ENCODE peak calls at places on chromosomes 12 and 14, in ten cellular contexts. Y is mesenchymal stem cell; T is PC-9; J is psoas muscle; F is stomach; K is lower lobe of right lung; C is tibial nerve; B is GM12878; P is CD4-positive, alpha-beta T cell; H is Panc1. R is an unnamed sample. For H3K9me3, the result is how much of the 10 kb centered on the place peaks cover.

GRCh38 chr14:50961606-50962259 is 17.4 kb upstream of the PYGL start:
- DNase-seq in Y (peak), T (peak), J (no peak), F (no peak), K (no peak), C (no peak), B (no peak), P (no peak), H (peak), R (no peak)

GRCh38 chr14:102908766-102909455 is 13.6 kb upstream of the AMN start:
- DNase-seq in Y (no peak), T (no peak), J (peak), F (no peak), K (peak), C (no peak), B (no peak), P (no peak), H (no peak), R (no peak)

GRCh38 chr12:127761880-127762279 is 505.1 kb upstream of the TMEM132C start:
- DNase-seq in Y (no peak), T (no peak), J (no peak), F (no peak), K (peak), C (no peak), B (no peak), P (no peak), H (no peak), R (no peak)

GRCh38 chr12:74725154-74725553 is 187.5 kb downstream of the ATXN7L3B start:
- DNase-seq in Y (no peak), T (peak), J (no peak), F (no peak), K (no peak), C (no peak), B (no peak), P (no peak), H (no peak), R (no peak)

GRCh38 chr14:104423224-104423681 is 156.3 kb upstream of the C14orf180 start:
- DNase-seq in Y (no peak), T (no peak), J (no peak), F (no peak), K (no peak), C (no peak), B (no peak), P (no peak), H (no peak), R (no peak)

GRCh38 chr12:1013618-1014489 is 22.8 kb downstream of the ERC1 start:
- DNase-seq in Y (peak), T (peak), J (no peak), F (no peak), K (no peak), C (no peak), B (no peak), P (no peak), H (no peak), R (no peak)

GRCh38 chr12:113241191-113242017 is 20.1 kb downstream of the TPCN1 start:
- DNase-seq in Y (peak), T (peak), J (peak), F (peak), K (no peak), C (peak), B (no peak), P (no peak), H (peak), R (no peak)

GRCh38 chr12:10926263-10926662 is 2.8 kb upstream of the PRH2 start:
- DNase-seq in Y (no peak), T (no peak), J (no peak), F (no peak), K (no peak), C (no peak), B (no peak), P (no peak), H (no peak), R (no peak)

GRCh38 chr14:61623927-61624326 is 71.4 kb upstream of the HIF1A start:
- DNase-seq in Y (no peak), T (no peak), J (no peak), F (no peak), K (no peak), C (no peak), B (no peak), P (no peak), H (no peak), R (no peak)

GRCh38 chr14:97944380-97944779 is 1147.2 kb downstream of the VRK1 start:
- DNase-seq in Y (no peak), T (no peak), J (no peak), F (no peak), K (no peak), C (no peak), B (no peak), P (no peak), H (no peak), R (no peak)
- H3K9me3 ChIP-seq in Y (under half), T (under half), J (under half), F (under half), K (under half), C (under half), B (under half), P (under half), H (under half), R (under half)

GRCh38 chr14:32311294-32312009 is 17.6 kb upstream of the AKAP6 start:
- DNase-seq in Y (no peak), T (no peak), J (no peak), F (no peak), K (no peak), C (no peak), B (no peak), P (no peak), H (no peak), R (no peak)
- H3K27ac ChIP-seq in Y (no peak), T (no peak), J (no peak), F (no peak), K (no peak), C (no peak), B (no peak), P (no peak), H (no peak), R (no peak)

GRCh38 chr12:132954471-132955048 is 1.5 kb downstream of the ZNF605 start:
- DNase-seq in Y (no peak), T (no peak), J (no peak), F (no peak), K (no peak), C (no peak), B (no peak), P (no peak), H (no peak), R (no peak)
- H3K9me3 ChIP-seq in Y (under half), T (under half), J (under half), F (under half), K (under half), C (under half), B (under half), P (under half), H (under half), R (under half)

DNA sequence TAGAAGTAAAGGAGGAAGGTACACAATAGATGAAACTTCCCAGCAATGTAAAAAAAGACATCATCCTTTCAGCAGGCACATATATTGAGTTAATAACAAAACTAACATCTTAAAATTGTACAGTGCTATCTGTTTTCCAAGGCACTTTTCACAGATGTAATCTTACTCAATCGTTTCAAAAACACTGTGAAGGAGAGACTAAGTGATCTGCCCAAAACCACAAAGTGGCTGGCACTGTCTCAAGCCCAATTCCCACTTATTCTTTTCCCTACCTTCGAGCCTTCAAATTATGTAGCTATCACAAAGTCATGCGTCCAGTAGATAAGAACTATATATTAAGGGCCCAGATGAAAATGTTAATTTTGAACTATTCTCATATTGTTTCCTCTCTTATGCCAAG is 193.6 kb upstream of the RASSF8 start:
- DNase-seq in Y (no peak), T (no peak), J (no peak), F (no peak), K (no peak), C (no peak), B (no peak), P (no peak), H (no peak), R (no peak)
- H3K27ac ChIP-seq in Y (no peak), T (no peak), J (no peak), F (no peak), K (no peak), C (no peak), B (no peak), P (no peak), H (no peak), R (no peak)